ENCODE peak calls at places on chromosome 3, in four cellular contexts. J is mucosa of descending colon, D is AG04450, E is sigmoid colon. O is an unnamed sample.

GRCh38 chr3:50503947-50504346 is 513 bp upstream of the CACNA2D2 start:
- DNase-seq in E (no peak), D (no peak), J (no peak), O (no peak)

GRCh38 chr3:56131976-56132590 is 336.2 kb downstream of the ERC2 start:
- DNase-seq in D (peak), E (peak), J (no peak), O (peak)

GRCh38 chr3:180802837-180803236 is 109.6 kb upstream of the FXR1 start:
- DNase-seq in J (no peak), D (no peak), E (no peak), O (no peak)

GRCh38 chr3:164458986-164459385 is 619.3 kb downstream of the SI start:
- DNase-seq in E (no peak), D (no peak), J (no peak), O (no peak)

GRCh38 chr3:150875548-150875947 is 29.7 kb downstream of the MINDY4B start:
- DNase-seq in E (no peak), J (no peak), D (no peak), O (no peak)

GRCh38 chr3:43239755-43240154 is 46.6 kb upstream of the SNRK start:
- DNase-seq in E (no peak), D (no peak), J (no peak), O (no peak)

GRCh38 chr3:50264389-50264963 is 4.5 kb upstream of the SEMA3B start:
- DNase-seq in E (peak), D (peak), J (no peak), O (no peak)

GRCh38 chr3:141797167-141797773 is 34.1 kb downstream of the GRK7 start:
- DNase-seq in J (peak), E (peak), D (no peak), O (no peak)

GRCh38 chr3:32176989-32177701 is 61.3 kb upstream of the CMTM8 start:
- DNase-seq in D (no peak), E (no peak), J (peak), O (peak)

GRCh38 chr3:65960087-65960486 is 78.6 kb downstream of the MAGI1 start:
- DNase-seq in E (no peak), J (no peak), D (no peak), O (no peak)

GRCh38 chr3:112437146-112438022 is 61.9 kb downstream of the BTLA start:
- DNase-seq in D (peak), J (no peak), E (no peak), O (no peak)

GRCh38 chr3:88589131-88589530 is 439.4 kb downstream of the C3orf38 start:
- DNase-seq in E (no peak), D (no peak), J (no peak), O (no peak)

GRCh38 chr3:139310474-139310933 is 33.3 kb upstream of the MRPS22 start:
- DNase-seq in J (no peak), D (peak), E (no peak), O (no peak)

GRCh38 chr3:37816271-37816670 is 45.4 kb upstream of the CTDSPL start:
- DNase-seq in E (no peak), J (no peak), D (no peak), O (no peak)

GRCh38 chr3:103002447-103002846 is 567.6 kb downstream of the ZPLD1 start:
- DNase-seq in D (no peak), E (no peak), J (no peak), O (no peak)

GRCh38 chr3:117278424-117279190 is 569.0 kb downstream of the TUSC7 start:
- DNase-seq in J (peak), E (no peak), D (no peak), O (no peak)

GRCh38 chr3:87503901-87504498 is 227.6 kb upstream of the POU1F1 start:
- DNase-seq in J (peak), D (peak), E (no peak), O (peak)

GRCh38 chr3:157274644-157275137 is 114.7 kb upstream of the CCNL1 start:
- DNase-seq in J (no peak), D (no peak), E (no peak), O (no peak)

GRCh38 chr3:15623535-15624450 is 22.2 kb downstream of the BTD start:
- DNase-seq in J (no peak), D (no peak), E (no peak), O (no peak)

GRCh38 chr3:72329354-72329753 is 518.9 kb downstream of the SHQ1 start:
- DNase-seq in D (no peak), E (peak), J (no peak), O (no peak)

GRCh38 chr3:129106320-129106719 is 15.3 kb downstream of the RAB43 start:
- DNase-seq in J (no peak), D (no peak), E (no peak), O (no peak)

GRCh38 chr3:108820586-108820985 is 2.0 kb upstream of the TRAT1 start:
- DNase-seq in E (no peak), J (no peak), D (no peak), O (no peak)

GRCh38 chr3:115912372-115912771 is 289.1 kb downstream of the GAP43 start:
- DNase-seq in E (no peak), J (peak), D (no peak), O (no peak)

GRCh38 chr3:27166888-27167287 is 202.3 kb downstream of the NEK10 start:
- DNase-seq in J (no peak), D (peak), E (no peak), O (no peak)

GRCh38 chr3:142275856-142276255 is 50.5 kb upstream of the GK5 start:
- DNase-seq in D (peak), E (no peak), J (no peak), O (no peak)

GRCh38 chr3:69785769-69786311 is 46.6 kb downstream of the MITF start:
- DNase-seq in D (no peak), E (no peak), J (no peak), O (no peak)

GRCh38 chr3:197031315-197032285 is 2.0 kb upstream of the MELTF start:
- DNase-seq in J (peak), D (peak), E (peak), O (peak)

GRCh38 chr3:196991581-196992460 is 23.2 kb upstream of the PIGZ start:
- DNase-seq in E (peak), J (no peak), D (no peak), O (no peak)

GRCh38 chr3:194937144-194937543 is 251.5 kb downstream of the FAM43A start:
- DNase-seq in J (no peak), E (no peak), D (no peak), O (no peak)

GRCh38 chr3:194936091-194936490 is 250.4 kb downstream of the FAM43A start:
- DNase-seq in J (no peak), E (no peak), D (no peak), O (no peak)

GRCh38 chr3:194935061-194935460 is 249.4 kb downstream of the FAM43A start:
- DNase-seq in E (no peak), D (no peak), J (peak), O (no peak)

GRCh38 chr3:194937751-194938358 is 252.2 kb downstream of the FAM43A start:
- DNase-seq in E (no peak), J (no peak), D (no peak), O (no peak)

DNA sequence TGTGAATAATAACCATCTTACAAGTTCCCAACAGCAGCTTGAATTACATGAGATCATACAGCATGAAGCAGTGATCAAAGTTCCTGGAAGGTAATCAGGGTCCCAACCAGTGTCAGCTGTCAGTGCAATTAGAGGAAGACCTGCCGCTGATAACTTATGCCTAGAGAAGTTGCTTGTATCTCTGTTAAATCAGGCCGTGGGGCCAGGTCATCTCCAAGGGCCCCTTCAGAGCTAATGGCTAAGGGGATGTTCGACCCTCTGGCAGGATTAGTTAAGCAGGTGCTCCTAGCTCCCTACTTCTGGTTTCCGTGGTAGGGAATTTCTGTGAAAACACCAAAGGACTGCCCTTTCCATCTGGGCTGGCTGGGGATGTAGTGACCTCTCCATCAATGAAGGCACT is 251.0 kb downstream of the FAM43A start:
- DNase-seq in J (no peak), E (no peak), D (no peak), O (no peak)
- TF ChIP-seq CTCF in J (no peak), E (no peak), D (no peak), O (no peak)

GRCh38 chr3:12188328-12188648 is 29.6 kb upstream of the TIMP4 start:
- DNase-seq in J (no peak), E (no peak), D (no peak), O (peak)

GRCh38 chr3:12190832-12191231 is 32.1 kb upstream of the TIMP4 start:
- DNase-seq in J (no peak), E (no peak), D (no peak), O (no peak)

GRCh38 chr3:12190221-12190807 is 31.6 kb upstream of the TIMP4 start:
- DNase-seq in D (no peak), J (no peak), E (no peak), O (no peak)

GRCh38 chr3:12187448-12188327 is 29.0 kb upstream of the TIMP4 start:
- DNase-seq in D (no peak), E (no peak), J (peak), O (peak)

GRCh38 chr3:12188681-12189287 is 30.1 kb upstream of the TIMP4 start:
- DNase-seq in D (no peak), E (no peak), J (no peak), O (no peak)
- TF ChIP-seq CTCF in D (no peak), E (no peak), J (no peak), O (no peak)

GRCh38 chr3:158771018-158771350 is 30.9 kb upstream of the MFSD1 start:
- DNase-seq in E (no peak), J (no peak), D (no peak), O (no peak)
- TF ChIP-seq CTCF in E (no peak), J (no peak), D (no peak), O (no peak)

GRCh38 chr3:159028706-159029105 is 226.9 kb downstream of the MFSD1 start:
- DNase-seq in J (no peak), E (no peak), D (no peak), O (no peak)

GRCh38 chr3:159031280-159031679 is 229.4 kb downstream of the MFSD1 start:
- DNase-seq in E (no peak), J (no peak), D (no peak), O (no peak)

GRCh38 chr3:159029306-159030026 is 227.6 kb downstream of the MFSD1 start:
- DNase-seq in E (no peak), J (no peak), D (no peak), O (no peak)

GRCh38 chr3:159026510-159026909 is 224.7 kb downstream of the MFSD1 start:
- DNase-seq in J (no peak), D (no peak), E (no peak), O (no peak)

DNA sequence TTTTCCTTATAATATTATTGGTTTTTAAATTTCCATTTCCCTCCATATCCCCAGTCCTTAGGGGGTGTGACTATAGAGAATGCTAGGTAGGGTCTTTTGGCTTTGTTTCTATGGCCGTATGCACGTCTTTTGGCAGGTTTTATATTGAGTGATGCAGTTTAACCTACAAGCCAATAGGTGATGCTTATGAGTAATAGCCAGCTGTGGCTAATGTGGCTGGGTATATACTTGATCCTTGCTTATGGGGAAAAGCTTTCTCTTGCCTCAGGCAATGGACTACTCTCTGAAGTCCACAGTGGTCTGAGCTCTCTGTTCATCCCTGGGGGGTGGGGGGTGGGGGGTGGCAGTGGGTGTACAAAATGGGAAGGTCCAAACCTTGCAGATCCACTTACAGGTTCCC is 223.9 kb downstream of the MFSD1 start:
- DNase-seq in D (no peak), E (no peak), J (no peak), O (no peak)
- TF ChIP-seq CTCF in D (no peak), E (no peak), J (no peak), O (no peak)

GRCh38 chr3:23085256-23085655 is 117.9 kb upstream of the UBE2E2 start:
- DNase-seq in D (no peak), J (no peak), E (no peak), O (no peak)
- TF ChIP-seq CTCF in D (no peak), J (no peak), E (no peak), O (no peak)

GRCh38 chr3:23663661-23664186 is 142.0 kb upstream of the UBE2E1 start:
- DNase-seq in E (no peak), J (no peak), D (no peak), O (no peak)

GRCh38 chr3:23667536-23668429 is 138.0 kb upstream of the UBE2E1 start:
- DNase-seq in J (no peak), D (no peak), E (no peak), O (no peak)

GRCh38 chr3:23666818-23667217 is 138.9 kb upstream of the UBE2E1 start:
- DNase-seq in J (no peak), E (no peak), D (no peak), O (no peak)

GRCh38 chr3:23664459-23664858 is 141.3 kb upstream of the UBE2E1 start:
- DNase-seq in J (no peak), E (no peak), D (no peak), O (no peak)

GRCh38 chr3:23665741-23666140 is 140.0 kb upstream of the UBE2E1 start:
- DNase-seq in D (no peak), J (no peak), E (no peak), O (no peak)
- TF ChIP-seq CTCF in D (no peak), J (no peak), E (no peak), O (no peak)

GRCh38 chr3:176926034-176926433 is 271.2 kb downstream of the TBL1XR1 start:
- DNase-seq in D (no peak), E (no peak), J (no peak), O (no peak)
- TF ChIP-seq CTCF in D (no peak), E (no peak), J (no peak), O (no peak)

GRCh38 chr3:12541625-12542024 is 3.7 kb downstream of the MKRN2OS start:
- DNase-seq in E (no peak), J (no peak), D (no peak), O (no peak)
- TF ChIP-seq CTCF in E (no peak), J (no peak), D (no peak), O (no peak)